ENCODE peak calls at places on chromosomes 2 and 18, in six cellular contexts. M is effector memory CD4-positive, alpha-beta T cell; Q is fibroblast of the aortic adventitia; S is iris pigment epithelial cell; C is stimulated activated CD4-positive, alpha-beta T cell treated with anti-CD3 and anti-CD28 coated beads, Interleukin-1b, Interleukin-23, amount 100 ng/mL, for 24 hours; X is PC-3. G is an unnamed sample.

GRCh38 chr2:99431587-99432275 is 58.1 kb downstream of the REV1 start:
- DNase-seq in M (no peak), X (no peak), C (no peak), S (no peak), Q (no peak), G (no peak)

GRCh38 chr18:8525692-8526091 is 83.5 kb upstream of the RAB12 start:
- DNase-seq in S (no peak), Q (no peak), X (no peak), C (no peak), M (no peak), G (no peak)

GRCh38 chr18:11494093-11494492 is 115.3 kb upstream of the SLC35G4 start:
- DNase-seq in C (no peak), X (no peak), Q (no peak), S (peak; percentile 64), M (no peak), G (no peak)

GRCh38 chr18:55546873-55547704 is 40.9 kb downstream of the TCF4 start:
- DNase-seq in Q (peak; percentile 73), C (no peak), S (peak; percentile 78), X (no peak), M (no peak), G (no peak)

GRCh38 chr18:62721837-62722795 is 6.8 kb downstream of the PHLPP1 start:
- DNase-seq in M (no peak), Q (no peak), S (no peak), C (no peak), X (no peak), G (no peak)

GRCh38 chr2:181393472-181393871 is 63.7 kb upstream of the ITGA4 start:
- DNase-seq in C (no peak), M (no peak), S (peak; percentile 80), X (peak; percentile 44), Q (peak; percentile 52), G (no peak)

GRCh38 chr2:241680827-241681599 is 5.6 kb downstream of the DTYMK start:
- DNase-seq in S (peak; percentile 99), Q (peak; percentile 95), C (no peak), X (peak; percentile 70), M (no peak), G (no peak)

GRCh38 chr2:118835739-118836410 is 11.6 kb downstream of the EN1 start:
- DNase-seq in C (no peak), X (peak; percentile 47), Q (no peak), S (no peak), M (no peak), G (no peak)

GRCh38 chr2:70083344-70084156 is 3.7 kb upstream of the PCBP1 start:
- DNase-seq in C (no peak), S (peak; percentile 71), X (peak; percentile 96), M (no peak), Q (no peak), G (no peak)

GRCh38 chr18:70758780-70759179 is 469.9 kb downstream of the SOCS6 start:
- DNase-seq in X (no peak), M (no peak), C (no peak), Q (no peak), S (no peak), G (no peak)

GRCh38 chr2:218658671-218659257 is 659 bp downstream of the ZNF142 start:
- DNase-seq in Q (peak; percentile 25), S (peak; percentile 56), M (peak; percentile 26), C (no peak), X (peak; percentile 76), G (peak; percentile 11)

GRCh38 chr18:22542400-22542835 is 124.7 kb upstream of the CTAGE1 start:
- DNase-seq in Q (peak; percentile 89), X (no peak), M (no peak), C (no peak), S (peak; percentile 74), G (no peak)

GRCh38 chr2:221969087-221969829 is 329.5 kb downstream of the PAX3 start:
- DNase-seq in X (peak; percentile 63), C (no peak), S (peak; percentile 51), M (no peak), Q (peak; percentile 69), G (no peak)

GRCh38 chr2:72923833-72924352 is 6.6 kb downstream of the EMX1 start:
- DNase-seq in C (no peak), Q (no peak), S (no peak), X (no peak), M (no peak), G (no peak)

GRCh38 chr2:204550738-204551137 is 5.5 kb downstream of the PARD3B start:
- DNase-seq in X (peak; percentile 15), Q (peak; percentile 77), C (no peak), M (no peak), S (peak; percentile 87), G (no peak)

GRCh38 chr2:147636238-147636887 is 208.5 kb upstream of the ACVR2A start:
- DNase-seq in X (peak; percentile 90), M (no peak), S (peak; percentile 44), C (no peak), Q (peak; percentile 81), G (no peak)

GRCh38 chr2:207092803-207093202 is 72.9 kb downstream of the KLF7 start:
- DNase-seq in M (no peak), Q (no peak), S (peak; percentile 47), C (no peak), X (no peak), G (no peak)

GRCh38 chr2:63484481-63484880 is 103.8 kb downstream of the WDPCP start:
- DNase-seq in S (no peak), C (no peak), X (no peak), M (no peak), Q (no peak), G (no peak)

GRCh38 chr2:218381916-218382366 is at the start of gene SLC11A1:
- DNase-seq in M (no peak), Q (no peak), S (no peak), X (no peak), C (no peak), G (no peak)

GRCh38 chr2:167190053-167190452 is 301.8 kb downstream of the XIRP2 start:
- DNase-seq in X (peak; percentile 53), Q (peak; percentile 88), C (no peak), M (no peak), S (peak; percentile 75), G (no peak)

GRCh38 chr2:233794128-233794658 is 16.1 kb downstream of the MROH2A start:
- DNase-seq in Q (no peak), C (no peak), X (no peak), M (no peak), S (no peak), G (no peak)

GRCh38 chr2:88658318-88658717 is 31.1 kb upstream of the EIF2AK3 start:
- DNase-seq in X (peak; percentile 80), M (no peak), Q (peak; percentile 89), C (no peak), S (peak; percentile 86), G (no peak)

GRCh38 chr18:22241806-22242440 is 72.5 kb downstream of the GATA6 start:
- DNase-seq in X (no peak), Q (no peak), M (no peak), C (no peak), S (no peak), G (no peak)

GRCh38 chr18:79405019-79405780 is 9.5 kb downstream of the NFATC1 start:
- DNase-seq in S (no peak), Q (no peak), X (no peak), M (peak; percentile 55), C (no peak), G (peak; percentile 58)

GRCh38 chr2:219628235-219628985 is 980 bp downstream of the SLC4A3 start:
- DNase-seq in M (no peak), C (no peak), X (no peak), Q (no peak), S (no peak), G (no peak)